ENCODE peak calls at places on chromosomes 12 and 14, in eight cellular contexts. I is cardiac muscle cell; J is substantia nigra; P is CD8-positive, alpha-beta memory T cell; V is neural progenitor cell; G is Peyer's patch; E is sigmoid colon; B is dorsolateral prefrontal cortex. U is an unnamed sample.

GRCh38 chr14:68939893-68940613 is 39.0 kb downstream of the ACTN1 start:
- DNase-seq in G (peak; percentile 62), E (peak; percentile 92), J (no peak), I (peak; percentile 98), V (peak; percentile 87), P (no peak), B (no peak), U (peak; percentile 51)

GRCh38 chr12:63317880-63318279 is 166.9 kb upstream of the AVPR1A start:
- DNase-seq in V (no peak), E (no peak), B (no peak), P (no peak), G (no peak), J (no peak), I (no peak), U (no peak)

GRCh38 chr12:102474438-102475064 is 5.8 kb downstream of the IGF1 start:
- DNase-seq in E (no peak), I (no peak), J (no peak), G (no peak), P (no peak), V (no peak), B (no peak), U (no peak)

GRCh38 chr14:38225946-38226345 is 18.2 kb downstream of the SSTR1 start:
- DNase-seq in B (no peak), E (no peak), J (no peak), V (no peak), G (no peak), I (no peak), P (no peak), U (no peak)

GRCh38 chr14:30193791-30194407 is 266.3 kb upstream of the PRKD1 start:
- DNase-seq in J (no peak), P (no peak), G (no peak), B (no peak), I (peak; percentile 95), V (no peak), E (no peak), U (no peak)

GRCh38 chr14:48193893-48194292 is 518.5 kb upstream of the MDGA2 start:
- DNase-seq in V (no peak), I (no peak), E (no peak), J (no peak), G (no peak), P (no peak), B (no peak), U (no peak)

GRCh38 chr12:130465626-130466025 is 127.9 kb downstream of the PIWIL1 start:
- DNase-seq in I (no peak), P (no peak), J (no peak), B (no peak), E (no peak), V (no peak), G (no peak), U (no peak)

GRCh38 chr12:108236366-108236765 is 102.7 kb downstream of the CMKLR1 start:
- DNase-seq in B (no peak), E (no peak), I (no peak), P (no peak), G (no peak), J (no peak), V (no peak), U (no peak)

GRCh38 chr12:132365226-132365625 is 35.8 kb upstream of the GALNT9 start:
- DNase-seq in J (no peak), G (peak; percentile 12), B (no peak), E (no peak), P (no peak), V (no peak), I (no peak), U (no peak)

GRCh38 chr12:98799411-98799810 is 154.3 kb downstream of the APAF1 start:
- DNase-seq in I (no peak), P (no peak), B (no peak), E (no peak), G (no peak), V (no peak), J (no peak), U (no peak)

GRCh38 chr12:54251667-54252284 is 28.1 kb downstream of the CBX5 start:
- DNase-seq in E (no peak), P (no peak), B (no peak), G (no peak), J (no peak), V (peak; percentile 60), I (peak; percentile 72), U (peak; percentile 73)

GRCh38 chr14:67253076-67253635 is 11.9 kb downstream of the PALS1 start:
- DNase-seq in V (no peak), J (no peak), G (no peak), E (no peak), B (no peak), P (no peak), I (no peak), U (no peak)

DNA sequence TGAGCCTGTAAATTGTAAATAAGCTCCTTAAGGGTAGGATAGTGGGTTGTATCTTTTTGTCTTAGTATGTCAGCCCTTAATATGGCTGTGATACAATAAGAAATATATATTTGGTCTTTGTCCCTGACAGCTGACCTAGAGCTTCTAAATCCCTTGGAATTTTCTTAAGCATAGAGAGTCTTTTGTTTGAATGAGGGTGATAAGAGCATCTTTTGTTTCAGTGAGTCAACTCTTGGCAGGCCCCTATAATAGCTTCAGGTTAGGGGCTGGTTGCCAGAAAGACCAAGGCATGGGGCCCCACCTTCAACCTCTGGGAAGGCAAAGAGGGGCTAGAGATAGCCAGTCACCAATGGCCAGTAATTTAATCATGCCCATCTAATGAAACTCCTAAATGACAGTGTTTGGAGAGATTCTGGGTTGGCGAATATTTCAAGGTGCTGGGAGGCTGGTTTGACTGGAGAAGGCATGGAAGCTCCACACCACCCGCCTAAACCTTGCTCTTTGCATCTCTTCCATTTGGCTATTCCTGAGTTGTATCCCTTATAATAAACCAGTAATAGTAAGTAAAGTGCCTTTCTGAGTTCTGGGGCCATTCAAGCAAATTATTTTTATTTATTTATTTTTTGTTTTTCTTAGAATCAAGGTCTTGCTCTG is 10.5 kb downstream of the PALS1 start:
- DNase-seq in P (no peak), E (no peak), J (no peak), G (no peak), I (peak; percentile 69), V (peak; percentile 25), B (no peak), U (no peak)
- H3K27ac ChIP-seq in P (no peak overlapping the region), E (no peak overlapping the region), J (no peak overlapping the region), G (no peak overlapping the region), I (no peak overlapping the region), V (no peak overlapping the region), B (no peak overlapping the region), U (no peak overlapping the region)

GRCh38 chr12:70758494-70758845 is 121.2 kb upstream of the PTPRB start:
- DNase-seq in P (no peak), B (no peak), J (no peak), V (no peak), G (no peak), I (no peak), E (no peak), U (no peak)
- H3K27ac ChIP-seq in P (no peak overlapping the region), B (no peak overlapping the region), J (no peak overlapping the region), V (no peak overlapping the region), G (no peak overlapping the region), I (no peak overlapping the region), E (no peak overlapping the region), U (no peak overlapping the region)

GRCh38 chr14:35211067-35211466 is 81.1 kb upstream of the PSMA6 start:
- DNase-seq in G (no peak), B (no peak), I (no peak), P (no peak), E (no peak), V (no peak), J (no peak), U (no peak)

GRCh38 chr14:35215110-35215872 is 76.9 kb upstream of the PSMA6 start:
- DNase-seq in B (no peak), J (no peak), P (no peak), E (no peak), G (no peak), V (peak; percentile 50), I (peak; percentile 76), U (no peak)

GRCh38 chr14:35213143-35213788 is 78.9 kb upstream of the PSMA6 start:
- DNase-seq in E (no peak), I (peak; percentile 27), B (no peak), V (no peak), G (no peak), J (no peak), P (no peak), U (no peak)

GRCh38 chr14:35213869-35214387 is 78.3 kb upstream of the PSMA6 start:
- DNase-seq in V (no peak), E (no peak), B (no peak), P (no peak), I (peak; percentile 47), G (no peak), J (no peak), U (no peak)

GRCh38 chr14:35212471-35213142 is 79.6 kb upstream of the PSMA6 start:
- DNase-seq in E (no peak), I (no peak), J (no peak), B (no peak), V (no peak), P (no peak), G (no peak), U (no peak)
- H3K27ac ChIP-seq in E (no peak overlapping the region), I (no peak overlapping the region), J (no peak overlapping the region), B (no peak overlapping the region), V (no peak overlapping the region), P (no peak overlapping the region), G (no peak overlapping the region), U (no peak overlapping the region)

GRCh38 chr14:104686624-104687517 is 2.5 kb upstream of the INF2 start:
- DNase-seq in B (peak; percentile 63), V (peak; percentile 1), P (no peak), E (no peak), J (no peak), G (peak; percentile 74), I (no peak), U (no peak)
- H3K27ac ChIP-seq in B (peak overlapping the region; percentile 96), V (no peak overlapping the region), P (no peak overlapping the region), E (peak overlapping the region; percentile 85), J (peak overlapping the region; percentile 94), G (peak overlapping the region; percentile 86), I (no peak overlapping the region), U (no peak overlapping the region)

GRCh38 chr14:60723218-60724079 is 702 bp downstream of the SIX4 start:
- DNase-seq in P (peak; percentile 14), B (peak; percentile 19), I (peak; percentile 66), V (peak; percentile 83), E (peak; percentile 70), J (no peak), G (peak; percentile 54), U (peak; percentile 72)

GRCh38 chr14:60724080-60724618 is at the start of gene SIX4:
- DNase-seq in B (peak; percentile 66), V (peak; percentile 92), I (peak; percentile 78), P (peak; percentile 3), G (peak; percentile 54), E (peak; percentile 87), J (no peak), U (peak; percentile 76)

GRCh38 chr14:60722163-60722835 is 1.9 kb downstream of the SIX4 start:
- DNase-seq in B (peak; percentile 8), I (peak; percentile 52), G (peak; percentile 48), E (no peak), V (peak; percentile 86), P (no peak), J (no peak), U (peak; percentile 58)

GRCh38 chr14:60721331-60722162 is 2.6 kb downstream of the SIX4 start:
- DNase-seq in E (peak; percentile 68), I (peak; percentile 44), G (peak; percentile 53), V (peak; percentile 82), P (peak; percentile 40), J (no peak), B (peak; percentile 55), U (peak; percentile 77)

DNA sequence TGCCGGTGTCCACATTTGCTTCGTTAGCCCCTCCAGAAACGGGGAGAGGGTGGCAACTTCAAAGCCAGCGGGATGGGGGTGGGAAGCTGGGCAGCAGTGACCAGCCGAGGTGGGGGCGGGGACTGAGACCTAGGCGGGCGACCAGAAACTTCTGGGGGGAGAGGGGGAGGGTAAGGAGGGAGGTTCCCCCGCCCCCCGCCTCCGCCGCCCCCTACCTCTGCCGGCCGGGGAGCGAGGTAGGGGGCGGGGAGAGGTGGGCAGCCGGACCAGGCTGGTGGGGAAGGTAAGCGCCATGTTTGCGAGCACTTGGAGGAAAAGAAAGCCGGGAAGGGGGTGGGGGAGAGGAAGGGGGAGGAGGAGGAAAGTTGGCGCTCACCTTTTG is 1.3 kb downstream of the SIX4 start:
- DNase-seq in I (peak; percentile 6), B (peak; percentile 32), P (no peak), E (no peak), V (no peak), J (no peak), G (no peak), U (no peak)
- H3K27ac ChIP-seq in I (peak overlapping the region; percentile 82), B (peak overlapping the region; percentile 74), P (peak overlapping the region; percentile 38), E (peak overlapping the region; percentile 64), V (peak overlapping the region; percentile 40), J (no peak overlapping the region), G (peak overlapping the region; percentile 38), U (peak overlapping the region; percentile 16)

U was measured in SK-N-SH.